ENCODE peak calls at places on chromosomes 6 and 20, in four cellular contexts. G is mammary epithelial cell, T is A549, F is PC-3. H is an unnamed sample.

GRCh38 chr6:33508935-33509926 is 54.9 kb downstream of the ZBTB9 start:
- DNase-seq in T (no peak), F (no peak), G (no peak), H (no peak)

GRCh38 chr6:121959501-121959900 is 440.0 kb upstream of the HSF2 start:
- DNase-seq in G (no peak), T (no peak), F (no peak), H (no peak)

GRCh38 chr20:32585011-32585518 is at the start of gene NOL4L:
- DNase-seq in T (no peak), F (peak; percentile 6), G (peak; percentile 33), H (no peak)

GRCh38 chr20:14062786-14063185 is 67.5 kb downstream of the MACROD2 start:
- DNase-seq in F (peak; percentile 44), T (no peak), G (peak; percentile 46), H (peak; percentile 27)

GRCh38 chr20:3275064-3275935 is 36.3 kb upstream of the SLC4A11 start:
- DNase-seq in G (no peak), T (no peak), F (no peak), H (no peak)

GRCh38 chr6:160147146-160147536 is 25.5 kb downstream of the SLC22A1 start:
- DNase-seq in G (no peak), F (no peak), T (no peak), H (no peak)

GRCh38 chr6:64602993-64603392 is 967.4 kb downstream of the PHF3 start:
- DNase-seq in G (no peak), T (no peak), F (no peak), H (no peak)

GRCh38 chr6:165774903-165775608 is 112.0 kb upstream of the PDE10A start:
- DNase-seq in G (no peak), T (no peak), F (no peak), H (no peak)

GRCh38 chr6:132715204-132715603 is 1.3 kb upstream of the VNN1 start:
- DNase-seq in G (peak; percentile 64), F (peak; percentile 72), T (peak; percentile 77), H (peak; percentile 39)

GRCh38 chr20:48783533-48784272 is 44.1 kb downstream of the PREX1 start:
- DNase-seq in T (no peak), F (no peak), G (no peak), H (no peak)

GRCh38 chr20:8095648-8096572 is 36.2 kb upstream of the PLCB1 start:
- DNase-seq in T (no peak), F (peak; percentile 40), G (no peak), H (peak; percentile 6)

GRCh38 chr6:80341330-80341729 is 234.9 kb downstream of the BCKDHB start:
- DNase-seq in F (no peak), G (no peak), T (no peak), H (no peak)

GRCh38 chr6:118283759-118284158 is 264.3 kb upstream of the PLN start:
- DNase-seq in T (peak; percentile 46), G (peak; percentile 56), F (peak; percentile 71), H (no peak)

GRCh38 chr20:10613911-10614310 is 59.9 kb downstream of the JAG1 start:
- DNase-seq in T (no peak), F (no peak), G (no peak), H (no peak)

GRCh38 chr6:42038163-42038562 is 12.2 kb upstream of the TAF8 start:
- DNase-seq in G (no peak), T (no peak), F (no peak), H (no peak)

DNA sequence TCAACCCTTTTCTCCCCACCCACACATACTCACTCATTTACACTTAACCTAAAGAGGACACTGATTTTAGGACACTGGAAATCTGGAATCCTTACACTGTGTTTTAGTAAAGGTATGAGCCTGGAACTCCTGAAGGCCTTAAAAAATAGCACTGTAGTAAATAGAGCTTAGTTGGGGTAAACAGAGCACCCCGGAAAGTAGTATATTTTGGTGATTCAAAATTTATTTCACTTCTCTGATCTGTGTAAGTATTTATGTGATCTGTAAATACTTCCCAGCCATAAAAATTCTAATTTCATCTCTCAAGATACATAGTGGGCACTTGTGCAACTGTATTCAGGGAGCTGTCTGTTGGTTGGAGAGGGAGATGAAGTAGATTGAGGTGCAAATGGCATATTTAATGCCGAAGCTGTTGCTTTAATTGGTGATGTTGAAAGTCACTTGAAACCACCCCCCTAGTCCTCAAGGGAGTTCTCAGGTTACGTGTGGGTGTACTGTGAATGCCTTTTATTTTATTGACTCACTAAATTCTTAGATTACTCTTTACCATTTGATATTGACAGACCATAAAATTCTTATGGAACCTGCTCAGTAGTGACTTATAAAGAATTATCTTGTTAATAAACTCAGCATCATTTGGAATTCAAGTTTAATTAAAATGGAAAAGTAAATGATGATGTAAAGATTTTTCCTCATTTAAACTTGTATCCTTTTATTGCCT is 155.0 kb downstream of the SOX4 start:
- DNase-seq in G (peak; percentile 48), F (peak; percentile 76), T (no peak), H (no peak)
- H3K27ac ChIP-seq in G (peak overlapping the region; percentile 25), F (no peak overlapping the region), T (peak overlapping the region; percentile 62), H (no peak overlapping the region)

GRCh38 chr20:58894652-58895051 is 42.1 kb downstream of the GNAS start:
- DNase-seq in F (no peak), T (no peak), G (no peak), H (no peak)
- H3K27ac ChIP-seq in F (no peak overlapping the region), T (peak overlapping the region; percentile 3), G (peak overlapping the region; percentile 10), H (no peak overlapping the region)

GRCh38 chr20:17928211-17928611 is 40.4 kb downstream of the SNX5 start:
- DNase-seq in G (no peak), T (no peak), F (no peak), H (no peak)
- H3K27ac ChIP-seq in G (no peak overlapping the region), T (no peak overlapping the region), F (no peak overlapping the region), H (no peak overlapping the region)

GRCh38 chr6:10431423-10432164 is 16.7 kb upstream of the TFAP2A start:
- DNase-seq in T (no peak), F (no peak), G (peak; percentile 97), H (peak; percentile 89)
- H3K27ac ChIP-seq in T (peak overlapping the region; percentile 74), F (no peak overlapping the region), G (peak overlapping the region; percentile 98), H (peak overlapping the region; percentile 98)

DNA sequence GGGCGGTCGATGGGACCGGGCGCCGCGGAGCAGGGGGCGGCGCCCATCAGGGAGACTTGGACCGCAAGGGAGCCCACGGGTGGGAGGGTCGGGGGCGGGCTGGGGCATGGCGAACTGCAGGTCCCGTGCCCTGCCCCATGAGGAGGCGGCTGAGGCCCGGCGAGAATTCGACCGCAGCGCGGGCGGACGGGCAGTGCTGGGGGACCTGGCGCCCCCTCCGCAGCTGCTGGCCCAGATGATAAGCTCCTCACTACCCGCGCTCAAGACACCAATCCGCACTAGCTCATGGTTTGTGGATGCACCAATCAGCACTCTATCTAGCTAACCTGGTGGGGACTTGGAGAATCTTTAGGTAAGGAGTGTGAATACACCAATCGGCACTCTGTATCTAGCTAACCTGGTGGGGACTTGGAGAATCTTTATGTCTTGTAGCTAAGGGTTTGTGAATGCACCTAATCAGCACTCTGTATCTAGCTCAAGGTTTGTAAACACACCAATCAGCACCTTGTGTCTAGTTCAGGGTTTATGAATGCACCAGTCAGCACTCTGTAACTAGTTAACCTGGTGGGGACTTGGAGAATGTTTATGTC is 38.5 kb downstream of the TRIM27 start:
- DNase-seq in G (no peak), F (no peak), T (no peak), H (no peak)
- H3K27ac ChIP-seq in G (no peak overlapping the region), F (no peak overlapping the region), T (no peak overlapping the region), H (no peak overlapping the region)

GRCh38 chr6:44044154-44044539 is 83.1 kb downstream of the MRPL14 start:
- DNase-seq in T (peak; percentile 67), F (no peak), G (no peak), H (no peak)
- H3K27ac ChIP-seq in T (peak overlapping the region; percentile 95), F (peak overlapping the region; percentile 100), G (no peak overlapping the region), H (peak overlapping the region; percentile 92)

DNA sequence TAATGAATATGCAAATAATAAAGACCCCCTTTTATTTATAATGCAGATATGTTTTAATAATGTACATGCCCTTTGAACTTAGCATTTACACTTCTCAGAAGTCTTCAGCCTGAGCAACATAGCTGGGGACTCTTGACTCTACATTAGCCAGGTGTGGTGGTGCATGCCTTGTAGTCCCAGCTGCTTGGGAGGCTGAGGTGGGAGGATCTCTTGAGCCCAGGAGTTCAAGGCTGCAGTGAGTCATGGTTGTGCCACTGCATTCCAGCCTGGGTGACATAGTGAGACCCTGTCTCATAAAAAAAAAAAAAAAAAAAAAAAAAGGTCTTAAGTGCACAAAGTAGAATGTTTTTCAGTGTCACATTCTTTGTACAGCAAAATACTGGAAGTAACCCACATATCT is 17.3 kb upstream of the MAPK13 start:
- DNase-seq in T (no peak), F (peak; percentile 13), G (no peak), H (no peak)
- H3K27ac ChIP-seq in T (no peak overlapping the region), F (no peak overlapping the region), G (no peak overlapping the region), H (no peak overlapping the region)

GRCh38 chr6:2754396-2754795 is 3.7 kb upstream of the MYLK4 start:
- DNase-seq in F (no peak), T (no peak), G (no peak), H (no peak)

GRCh38 chr6:2752477-2753115 is 1.9 kb upstream of the MYLK4 start:
- DNase-seq in G (no peak), T (no peak), F (peak; percentile 76), H (no peak)

GRCh38 chr6:2754911-2755310 is 4.2 kb upstream of the MYLK4 start:
- DNase-seq in G (no peak), F (no peak), T (no peak), H (no peak)

GRCh38 chr6:2753116-2753489 is 2.4 kb upstream of the MYLK4 start:
- DNase-seq in F (no peak), T (no peak), G (no peak), H (no peak)

GRCh38 chr6:2753743-2754142 is 3.0 kb upstream of the MYLK4 start:
- DNase-seq in F (no peak), T (no peak), G (no peak), H (no peak)
- H3K27ac ChIP-seq in F (no peak overlapping the region), T (no peak overlapping the region), G (no peak overlapping the region), H (no peak overlapping the region)